ENCODE peak calls at places on chromosomes 12 and 14, in five cellular contexts. P is HCT116, D is neural progenitor cell, K is SK-N-SH, C is PC-3. I is an unnamed sample.

GRCh38 chr12:52238206-52238840 is 5.3 kb downstream of the KRT7 start:
- DNase-seq in P (no peak), D (no peak), K (no peak), C (peak), I (no peak)

GRCh38 chr12:10364839-10365681 is 24.8 kb downstream of the KLRK1 start:
- DNase-seq in P (peak), D (peak), K (peak), C (peak), I (peak)

GRCh38 chr12:124940143-124940392 is 25.6 kb upstream of the UBC start:
- DNase-seq in P (no peak), D (no peak), K (no peak), C (no peak), I (no peak)

GRCh38 chr12:123153906-123154305 is 3.0 kb upstream of the PITPNM2 start:
- DNase-seq in P (no peak), D (no peak), K (no peak), C (no peak), I (no peak)

GRCh38 chr14:21867541-21867940 is 193.9 kb upstream of the OR4E1 start:
- DNase-seq in P (no peak), D (no peak), K (no peak), C (peak), I (peak)

GRCh38 chr12:77152623-77153193 is 87.3 kb upstream of the E2F7 start:
- DNase-seq in P (peak), D (peak), K (no peak), C (peak), I (peak)

GRCh38 chr14:92039073-92039719 is 663 bp downstream of the TRIP11 start:
- DNase-seq in P (peak), D (peak), K (peak), C (peak), I (peak)

GRCh38 chr14:89137514-89138163 is 279.4 kb downstream of the FOXN3 start:
- DNase-seq in P (peak), D (no peak), K (peak), C (peak), I (peak)

GRCh38 chr12:122064780-122065588 is 13.6 kb upstream of the MLXIP start:
- DNase-seq in P (peak), D (peak), K (peak), C (peak), I (peak)

GRCh38 chr14:104744484-104744883 is 8.5 kb upstream of the SIVA1 start:
- DNase-seq in P (no peak), D (no peak), K (no peak), C (no peak), I (no peak)

GRCh38 chr12:54220092-54220557 is 31.3 kb upstream of the SMUG1 start:
- DNase-seq in P (peak), D (peak), K (peak), C (peak), I (peak)

GRCh38 chr12:90086281-90086680 is 377.6 kb upstream of the ATP2B1 start:
- DNase-seq in P (no peak), D (no peak), K (no peak), C (peak), I (peak)

GRCh38 chr12:123949118-123949774 is 23.4 kb downstream of the CCDC92 start:
- DNase-seq in P (no peak), D (peak), K (no peak), C (no peak), I (no peak)

GRCh38 chr12:53054112-53054878 is 4.4 kb downstream of the TNS2 start:
- DNase-seq in P (peak), D (peak), K (peak), C (peak), I (peak)

GRCh38 chr12:115577401-115577800 is 700.1 kb downstream of the MED13L start:
- DNase-seq in P (no peak), D (no peak), K (no peak), C (no peak), I (no peak)

GRCh38 chr12:117091758-117092510 is 7.3 kb downstream of the TESC start:
- DNase-seq in P (no peak), D (no peak), K (no peak), C (no peak), I (no peak)

GRCh38 chr14:75934998-75935628 is 46.7 kb downstream of the TGFB3 start:
- DNase-seq in P (no peak), D (no peak), K (no peak), C (no peak), I (no peak)

GRCh38 chr14:91388551-91388975 is 29.1 kb downstream of the CCDC88C start:
- DNase-seq in P (no peak), D (no peak), K (no peak), C (no peak), I (no peak)

GRCh38 chr12:46370792-46371717 is 1.5 kb downstream of the SLC38A2 start:
- DNase-seq in P (no peak), D (peak), K (peak), C (peak), I (peak)

GRCh38 chr12:128613821-128614220 is 209.9 kb downstream of the SLC15A4 start:
- DNase-seq in P (no peak), D (peak), K (no peak), C (no peak), I (no peak)

GRCh38 chr12:28568709-28569108 is 378.5 kb downstream of the CCDC91 start:
- DNase-seq in P (no peak), D (no peak), K (peak), C (no peak), I (peak)

GRCh38 chr12:39230086-39230485 is 212.8 kb downstream of the KIF21A start:
- DNase-seq in P (no peak), D (no peak), K (no peak), C (peak), I (no peak)

GRCh38 chr14:44914849-44915248 is 46.9 kb downstream of the KLHL28 start:
- DNase-seq in P (no peak), D (peak), K (no peak), C (peak), I (peak)

GRCh38 chr14:90045608-90046007 is 16.2 kb upstream of the KCNK13 start:
- DNase-seq in P (no peak), D (no peak), K (no peak), C (no peak), I (no peak)

GRCh38 chr14:102221026-102221425 is 81.3 kb downstream of the WDR20 start:
- DNase-seq in P (no peak), D (no peak), K (no peak), C (peak), I (peak)

GRCh38 chr14:103057028-103057371 is 349 bp downstream of the CDC42BPB start:
- DNase-seq in P (no peak), D (no peak), K (peak), C (no peak), I (no peak)

GRCh38 chr14:101456246-101457159 is 104.8 kb upstream of the DIO3 start:
- DNase-seq in P (no peak), D (peak), K (no peak), C (no peak), I (no peak)

GRCh38 chr12:108514468-108514972 is 557 bp upstream of the FICD start:
- DNase-seq in P (no peak), D (no peak), K (no peak), C (no peak), I (no peak)

GRCh38 chr12:56014205-56014604 is 6.6 kb upstream of the IKZF4 start:
- DNase-seq in P (no peak), D (no peak), K (no peak), C (peak), I (no peak)

GRCh38 chr14:102279688-102280348 is 25.1 kb downstream of the MOK start:
- DNase-seq in P (peak), D (peak), K (no peak), C (peak), I (peak)

GRCh38 chr12:114625294-114625851 is 58.6 kb downstream of the TBX3 start:
- DNase-seq in P (peak), D (peak), K (peak), C (peak), I (peak)

GRCh38 chr14:23300687-23301223 is 1.9 kb downstream of the PPP1R3E start:
- DNase-seq in P (no peak), D (peak), K (no peak), C (peak), I (peak)

GRCh38 chr12:117119592-117120198 is 20.5 kb upstream of the TESC start:
- DNase-seq in P (peak), D (peak), K (peak), C (peak), I (no peak)

GRCh38 chr14:64190974-64191502 is 103.1 kb downstream of the ESR2 start:
- DNase-seq in P (no peak), D (no peak), K (no peak), C (no peak), I (peak)

GRCh38 chr14:99774526-99775307 is 18.5 kb upstream of the EML1 start:
- DNase-seq in P (no peak), D (no peak), K (no peak), C (peak), I (peak)

GRCh38 chr14:75279739-75280447 is 1.3 kb downstream of the FOS start:
- DNase-seq in P (no peak), D (peak), K (peak), C (no peak), I (peak)

GRCh38 chr12:122090759-122091535 is 12.4 kb downstream of the MLXIP start:
- DNase-seq in P (no peak), D (no peak), K (no peak), C (no peak), I (peak)

GRCh38 chr12:131452444-131452860 is 258.4 kb upstream of the SFSWAP start:
- DNase-seq in P (no peak), D (peak), K (no peak), C (peak), I (no peak)

GRCh38 chr12:132506328-132506727 is 16.4 kb downstream of the FBRSL1 start:
- DNase-seq in P (no peak), D (no peak), K (no peak), C (no peak), I (no peak)
- H3K9ac ChIP-seq in P (no peak), D (no peak), K (no peak), C (no peak), I (peak)

GRCh38 chr12:69896653-69897381 is 71.8 kb downstream of the MYRFL start:
- DNase-seq in P (no peak), D (peak), K (no peak), C (no peak), I (no peak)

GRCh38 chr12:69897744-69898143 is 72.7 kb downstream of the MYRFL start:
- DNase-seq in P (no peak), D (no peak), K (no peak), C (peak), I (peak)

GRCh38 chr12:69900720-69901131 is 75.7 kb downstream of the MYRFL start:
- DNase-seq in P (peak), D (peak), K (peak), C (peak), I (peak)

GRCh38 chr12:69901141-69901900 is 76.3 kb downstream of the MYRFL start:
- DNase-seq in P (no peak), D (no peak), K (no peak), C (peak), I (peak)

DNA sequence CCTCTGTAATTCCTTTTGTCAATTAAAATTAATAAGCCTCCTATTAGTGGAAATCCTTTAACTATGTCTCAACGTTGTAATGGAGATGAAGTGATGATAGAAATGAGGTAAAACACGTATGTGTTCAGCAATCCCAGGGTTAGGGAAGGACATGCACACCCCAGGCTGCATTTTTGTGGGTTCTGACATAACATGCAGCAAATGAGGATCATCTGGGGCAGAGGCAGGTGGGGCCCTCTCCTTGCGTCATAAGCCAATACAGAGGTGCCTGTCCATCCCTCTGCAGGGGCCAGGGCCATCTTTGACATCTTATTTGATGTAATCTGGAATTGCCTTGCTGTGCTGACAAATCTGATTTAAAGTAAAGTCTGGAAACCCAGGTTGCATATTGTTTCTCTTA is 73.2 kb downstream of the MYRFL start:
- DNase-seq in P (no peak), D (no peak), K (no peak), C (no peak), I (peak)
- TF ChIP-seq EZH2phosphoT487 in P (no peak), D (no peak), K (no peak), C (no peak), I (no peak)

DNA sequence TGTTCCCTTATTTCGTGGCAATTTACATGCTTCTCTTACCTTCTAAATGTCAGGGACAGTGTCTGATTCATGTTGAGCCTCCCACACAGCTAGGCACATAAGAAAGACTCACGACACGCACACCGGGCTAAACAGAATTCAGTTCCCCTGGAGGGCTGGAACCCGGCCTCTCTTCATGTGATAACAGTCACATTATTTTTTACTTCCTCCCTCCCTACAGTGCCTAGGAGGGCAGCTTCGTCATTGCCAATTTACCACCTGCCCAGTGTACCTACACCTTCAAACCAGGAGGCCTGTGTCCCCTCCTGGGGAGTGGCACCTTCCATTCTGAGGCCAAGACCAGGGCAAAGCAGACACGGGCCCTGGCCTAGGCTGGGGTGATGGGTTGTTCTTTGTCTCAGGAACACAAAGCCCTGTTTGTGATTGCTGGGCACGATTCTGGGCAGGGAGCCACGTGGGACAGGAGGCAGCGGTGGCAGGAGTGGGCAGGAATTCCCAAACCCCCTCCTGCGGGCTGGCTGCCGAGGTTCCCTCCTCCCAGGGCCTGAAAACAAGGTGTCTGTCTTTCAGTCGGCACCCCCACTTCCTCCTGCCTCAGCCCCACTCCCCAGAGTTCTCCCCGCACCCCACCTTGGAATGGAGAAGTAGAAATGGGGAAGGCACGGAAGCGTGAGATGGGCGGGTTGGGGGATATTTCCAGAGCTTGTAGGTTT is 6.8 kb upstream of the RASAL1 start:
- DNase-seq in P (no peak), D (no peak), K (peak), C (no peak), I (no peak)
- H3K9ac ChIP-seq in P (peak), D (no peak), K (no peak), C (no peak), I (no peak)

DNA sequence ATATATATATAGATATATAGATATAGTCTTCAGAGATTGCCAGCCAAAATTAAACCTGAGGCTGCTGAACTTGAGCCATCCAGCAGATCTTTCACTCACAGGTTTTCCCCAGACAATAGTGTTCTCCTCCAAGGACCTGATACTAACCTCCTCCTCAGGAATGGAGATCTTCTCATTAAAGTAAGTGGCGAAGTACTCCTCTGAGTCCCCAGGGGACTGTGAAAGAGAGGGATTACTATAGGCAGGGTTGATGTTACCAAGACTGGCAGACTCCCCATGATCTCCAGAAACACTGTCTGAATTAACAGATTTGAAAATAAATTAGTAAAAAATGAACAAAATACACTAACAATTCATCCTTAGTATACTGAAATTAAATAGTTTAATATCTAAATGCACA is 17.9 kb downstream of the SLC11A2 start:
- DNase-seq in P (no peak), D (no peak), K (no peak), C (no peak), I (no peak)
- TF ChIP-seq EZH2phosphoT487 in P (no peak), D (no peak), K (no peak), C (no peak), I (no peak)